ENCODE peak calls at places on chromosome 3, in seven cellular contexts. Q is HEK293T, I is progenitor cell of endocrine pancreas, Z is lower leg skin, V is astrocyte of the spinal cord, B is endothelial cell, F is kidney tubule cell. L is an unnamed sample.

GRCh38 chr3:124856687-124857086 is 30.5 kb downstream of the ITGB5 start:
- DNase-seq in Q (no peak), I (no peak), Z (no peak), V (no peak), B (no peak), F (no peak), L (no peak)

GRCh38 chr3:14266361-14266760 is 87.7 kb downstream of the LSM3 start:
- DNase-seq in Q (no peak), I (no peak), Z (no peak), V (peak), B (no peak), F (no peak), L (no peak)

GRCh38 chr3:55453871-55454496 is 33.1 kb downstream of the WNT5A start:
- DNase-seq in Q (no peak), I (no peak), Z (no peak), V (no peak), B (no peak), F (no peak), L (no peak)

GRCh38 chr3:64595253-64595694 is 92.5 kb downstream of the ADAMTS9 start:
- DNase-seq in Q (no peak), I (no peak), Z (no peak), V (peak), B (no peak), F (peak), L (peak)

GRCh38 chr3:53646723-53647122 is 152.3 kb downstream of the CACNA1D start:
- DNase-seq in Q (no peak), I (no peak), Z (no peak), V (no peak), B (no peak), F (peak), L (no peak)

GRCh38 chr3:184282941-184283340 is 7.1 kb downstream of the ECE2 start:
- DNase-seq in Q (no peak), I (no peak), Z (no peak), V (no peak), B (no peak), F (no peak), L (no peak)

GRCh38 chr3:119469378-119470189 is 821 bp downstream of the POGLUT1 start:
- DNase-seq in Q (no peak), I (no peak), Z (no peak), V (peak), B (no peak), F (peak), L (peak)

GRCh38 chr3:177746259-177747021 is 549.2 kb upstream of the TBL1XR1 start:
- DNase-seq in Q (no peak), I (no peak), Z (no peak), V (peak), B (no peak), F (no peak), L (no peak)

L was measured in cerebellar cortex.